ENCODE peak calls at places on chromosomes 12 and 14, in five cellular contexts. C is epithelial cell of esophagus, E is NAMALWA, R is T-helper 2 cell, L is progenitor cell of endocrine pancreas. P is an unnamed sample.

GRCh38 chr12:30782316-30783173 is 27.8 kb upstream of the CAPRIN2 start:
- DNase-seq in R (no peak), C (no peak), L (no peak), E (no peak), P (no peak)

GRCh38 chr14:74978416-74978947 is 23.1 kb upstream of the PGF start:
- DNase-seq in L (no peak), R (no peak), E (no peak), C (peak), P (no peak)

GRCh38 chr14:57245941-57246340 is 22.8 kb downstream of the EXOC5 start:
- DNase-seq in L (no peak), E (no peak), R (no peak), C (no peak), P (no peak)

GRCh38 chr14:74628418-74628817 is 16.4 kb upstream of the LTBP2 start:
- DNase-seq in R (no peak), C (no peak), E (no peak), L (no peak), P (no peak)

GRCh38 chr14:81400202-81400678 is at the start of gene STON2:
- DNase-seq in E (no peak), L (no peak), C (peak), R (no peak), P (no peak)

GRCh38 chr12:118981285-118982201 is at the start of gene SRRM4:
- DNase-seq in E (no peak), C (no peak), R (no peak), L (peak), P (no peak)

GRCh38 chr14:50363734-50364113 is 33.0 kb downstream of the CDKL1 start:
- DNase-seq in C (peak), L (no peak), E (peak), R (peak), P (no peak)

GRCh38 chr12:113136128-113136989 is 798 bp upstream of the RASAL1 start:
- DNase-seq in L (no peak), R (peak), C (no peak), E (peak), P (no peak)

GRCh38 chr12:124370851-124371250 is 76.0 kb downstream of the RFLNA start:
- DNase-seq in E (no peak), R (no peak), C (no peak), L (no peak), P (no peak)

GRCh38 chr14:94992046-94992445 is 165.3 kb downstream of the DICER1 start:
- DNase-seq in E (no peak), L (no peak), R (no peak), C (peak), P (no peak)

GRCh38 chr14:102516531-102517411 is 7.2 kb upstream of the ANKRD9 start:
- DNase-seq in R (peak), L (peak), E (peak), C (peak), P (peak)

GRCh38 chr12:68932701-68933563 is at the start of gene CPM:
- DNase-seq in L (peak), R (peak), E (no peak), C (peak), P (no peak)

GRCh38 chr12:14716848-14717444 is 20.5 kb upstream of the GUCY2C start:
- DNase-seq in L (no peak), R (peak), E (peak), C (peak), P (no peak)

GRCh38 chr12:109681986-109682707 is 31.5 kb upstream of the FAM222A start:
- DNase-seq in C (no peak), E (no peak), R (no peak), L (no peak), P (no peak)

GRCh38 chr12:85425926-85426325 is 145.9 kb downstream of the ALX1 start:
- DNase-seq in R (no peak), E (no peak), L (no peak), C (no peak), P (no peak)

GRCh38 chr12:68977909-68978610 is 45.1 kb upstream of the CPM start:
- DNase-seq in R (no peak), C (no peak), L (no peak), E (peak), P (no peak)

GRCh38 chr12:12748051-12748450 is 30.9 kb downstream of the CDKN1B start:
- DNase-seq in R (no peak), C (no peak), L (no peak), E (no peak), P (no peak)

GRCh38 chr12:66279127-66279712 is 23.1 kb upstream of the HELB start:
- DNase-seq in R (peak), E (peak), L (no peak), C (peak), P (no peak)

GRCh38 chr12:28536088-28536487 is 345.8 kb downstream of the CCDC91 start:
- DNase-seq in R (no peak), L (no peak), E (no peak), C (peak), P (no peak)

GRCh38 chr12:2053675-2054070 is 886 bp downstream of the CACNA1C start:
- DNase-seq in R (no peak), E (no peak), L (no peak), C (no peak), P (no peak)